ENCODE peak calls at places on chromosome 15, in six cellular contexts. One of them, this sample, is unnamed.

GRCh38 chr15:92161039-92161670 is 232.5 kb upstream of the ST8SIA2 start:
- DNase-seq in Right ventricle myocardium superior: no peak
- DNase-seq in NAMALWA: peak
- DNase-seq in right cardiac atrium: no peak
- DNase-seq in fibroblast of the conjunctiva: no peak
- DNase-seq in nucleus accumbens: no peak
- DNase-seq in this sample: no peak

GRCh38 chr15:78390242-78390641 is 47.8 kb upstream of the IREB2 start:
- DNase-seq in Right ventricle myocardium superior: no peak
- DNase-seq in NAMALWA: no peak
- DNase-seq in right cardiac atrium: no peak
- DNase-seq in fibroblast of the conjunctiva: no peak
- DNase-seq in nucleus accumbens: no peak
- DNase-seq in this sample: no peak

GRCh38 chr15:85805392-85805791 is 10.7 kb upstream of the KLHL25 start:
- DNase-seq in Right ventricle myocardium superior: no peak
- DNase-seq in NAMALWA: no peak
- DNase-seq in right cardiac atrium: no peak
- DNase-seq in fibroblast of the conjunctiva: no peak
- DNase-seq in nucleus accumbens: no peak
- DNase-seq in this sample: no peak

GRCh38 chr15:48393650-48394049 is 62.4 kb downstream of the DUT start:
- DNase-seq in Right ventricle myocardium superior: peak
- DNase-seq in NAMALWA: no peak
- DNase-seq in right cardiac atrium: peak
- DNase-seq in fibroblast of the conjunctiva: peak
- DNase-seq in nucleus accumbens: no peak
- DNase-seq in this sample: peak

GRCh38 chr15:57003418-57003817 is 85.0 kb downstream of the TCF12 start:
- DNase-seq in Right ventricle myocardium superior: no peak
- DNase-seq in NAMALWA: no peak
- DNase-seq in right cardiac atrium: no peak
- DNase-seq in fibroblast of the conjunctiva: no peak
- DNase-seq in nucleus accumbens: no peak
- DNase-seq in this sample: peak

GRCh38 chr15:45185903-45186770 is 1.6 kb downstream of the SHF start:
- DNase-seq in Right ventricle myocardium superior: no peak
- DNase-seq in NAMALWA: no peak
- DNase-seq in right cardiac atrium: no peak
- DNase-seq in fibroblast of the conjunctiva: no peak
- DNase-seq in nucleus accumbens: no peak
- DNase-seq in this sample: no peak

GRCh38 chr15:78365931-78366330 is 25.8 kb downstream of the CRABP1 start:
- DNase-seq in Right ventricle myocardium superior: peak
- DNase-seq in NAMALWA: no peak
- DNase-seq in right cardiac atrium: peak
- DNase-seq in fibroblast of the conjunctiva: no peak
- DNase-seq in nucleus accumbens: no peak
- DNase-seq in this sample: no peak

GRCh38 chr15:32687556-32687955 is 30.2 kb upstream of the GREM1 start:
- DNase-seq in Right ventricle myocardium superior: no peak
- DNase-seq in NAMALWA: no peak
- DNase-seq in right cardiac atrium: no peak
- DNase-seq in fibroblast of the conjunctiva: no peak
- DNase-seq in nucleus accumbens: no peak
- DNase-seq in this sample: peak

GRCh38 chr15:39128746-39129145 is 452.1 kb upstream of the THBS1 start:
- DNase-seq in Right ventricle myocardium superior: no peak
- DNase-seq in NAMALWA: no peak
- DNase-seq in right cardiac atrium: no peak
- DNase-seq in fibroblast of the conjunctiva: no peak
- DNase-seq in nucleus accumbens: no peak
- DNase-seq in this sample: no peak

GRCh38 chr15:67563961-67564570 is 21.6 kb downstream of the MAP2K5 start:
- DNase-seq in Right ventricle myocardium superior: no peak
- DNase-seq in NAMALWA: no peak
- DNase-seq in right cardiac atrium: no peak
- DNase-seq in fibroblast of the conjunctiva: no peak
- DNase-seq in nucleus accumbens: no peak
- DNase-seq in this sample: no peak

GRCh38 chr15:42605281-42605744 is 29.9 kb downstream of the STARD9 start:
- DNase-seq in Right ventricle myocardium superior: no peak
- DNase-seq in NAMALWA: peak
- DNase-seq in right cardiac atrium: no peak
- DNase-seq in fibroblast of the conjunctiva: no peak
- DNase-seq in nucleus accumbens: no peak
- DNase-seq in this sample: no peak

GRCh38 chr15:26157081-26157480 is 294.0 kb upstream of the ATP10A start:
- DNase-seq in Right ventricle myocardium superior: no peak
- DNase-seq in NAMALWA: no peak
- DNase-seq in right cardiac atrium: no peak
- DNase-seq in fibroblast of the conjunctiva: no peak
- DNase-seq in nucleus accumbens: no peak
- DNase-seq in this sample: no peak